ENCODE peak calls at places on chromosomes 6 and 20, in five cellular contexts. Y is IMR-90; D is uterus; V is CD8-positive, alpha-beta T cell; H is substantia nigra. F is an unnamed sample.

GRCh38 chr6:122730775-122731386 is 48.6 kb upstream of the FABP7 start:
- DNase-seq in Y (peak; percentile 54), D (no peak), V (no peak), H (no peak), F (no peak)

GRCh38 chr6:16163066-16163465 is 34.2 kb downstream of the MYLIP start:
- DNase-seq in Y (no peak), D (no peak), V (no peak), H (no peak), F (no peak)

GRCh38 chr6:146587448-146587847 is 11.3 kb upstream of the ADGB start:
- DNase-seq in Y (no peak), D (no peak), V (no peak), H (no peak), F (no peak)

GRCh38 chr6:38524436-38525145 is 115.1 kb downstream of the BTBD9 start:
- DNase-seq in Y (peak; percentile 52), D (no peak), V (no peak), H (no peak), F (no peak)

GRCh38 chr6:45112711-45113110 is 215.4 kb upstream of the RUNX2 start:
- DNase-seq in Y (no peak), D (no peak), V (no peak), H (no peak), F (no peak)

GRCh38 chr6:7241709-7242645 is 71.0 kb downstream of the SSR1 start:
- DNase-seq in Y (peak; percentile 48), D (no peak), V (no peak), H (no peak), F (no peak)

GRCh38 chr6:75167426-75167825 is 38.4 kb downstream of the COL12A1 start:
- DNase-seq in Y (no peak), D (no peak), V (no peak), H (no peak), F (no peak)

GRCh38 chr6:124947821-124948451 is 14.3 kb upstream of the RNF217 start:
- DNase-seq in Y (peak; percentile 54), D (no peak), V (no peak), H (no peak), F (no peak)

GRCh38 chr6:15137086-15137485 is 108.8 kb upstream of the JARID2 start:
- DNase-seq in Y (no peak), D (no peak), V (no peak), H (no peak), F (no peak)

DNA sequence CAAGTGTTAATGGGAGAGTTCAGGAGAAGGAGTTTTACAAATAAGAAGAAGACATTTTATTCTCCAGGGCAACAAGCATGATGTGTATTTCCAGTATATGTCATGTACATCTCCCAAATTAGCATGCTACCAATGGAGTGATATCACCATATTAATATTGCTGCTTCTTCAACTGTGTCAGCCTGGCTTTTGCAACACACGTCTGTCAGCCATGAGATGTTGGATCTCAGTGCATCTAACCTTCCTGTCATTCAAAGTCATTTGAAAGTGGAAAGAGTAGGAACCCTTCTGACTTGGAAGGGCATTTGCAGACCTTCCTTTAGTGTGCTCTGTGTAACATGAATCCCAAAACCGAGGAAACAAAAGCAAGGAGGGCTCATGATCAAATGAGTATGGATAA is 284.1 kb downstream of the ZNF217 start:
- DNase-seq in Y (no peak), D (no peak), V (no peak), H (no peak), F (no peak)
- H3K27ac ChIP-seq in Y (no peak overlapping the region), D (no peak overlapping the region), V (no peak overlapping the region), H (no peak overlapping the region), F (no peak overlapping the region)

DNA sequence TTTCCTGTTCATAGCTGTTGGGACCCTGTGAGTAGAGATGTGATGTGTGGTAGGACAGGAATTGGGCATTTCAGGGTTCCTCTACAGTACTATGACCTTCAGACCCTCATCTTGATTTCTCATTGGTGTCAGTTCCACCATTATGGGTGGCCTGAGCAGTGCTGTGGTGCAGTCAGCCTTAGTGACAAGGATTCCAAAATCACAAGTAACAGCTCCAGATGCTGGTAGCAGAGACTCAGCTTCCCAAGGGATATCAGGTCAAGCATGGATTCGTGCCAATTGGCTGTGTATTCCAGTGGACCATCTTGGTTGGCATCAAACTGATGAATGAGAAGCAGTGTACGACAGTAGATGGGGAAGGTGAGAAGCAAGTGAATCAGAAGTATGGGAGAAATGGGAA is 3.8 kb downstream of the SMIM26 start:
- DNase-seq in Y (no peak), D (no peak), V (no peak), H (no peak), F (no peak)
- H3K27ac ChIP-seq in Y (no peak overlapping the region), D (no peak overlapping the region), V (no peak overlapping the region), H (no peak overlapping the region), F (no peak overlapping the region)

GRCh38 chr6:12977851-12978250 is 261.3 kb downstream of the PHACTR1 start:
- DNase-seq in Y (no peak), D (no peak), V (no peak), H (no peak), F (no peak)
- H3K27ac ChIP-seq in Y (no peak overlapping the region), D (no peak overlapping the region), V (no peak overlapping the region), H (no peak overlapping the region), F (no peak overlapping the region)

GRCh38 chr20:3864518-3864917 is 17.9 kb downstream of the MAVS start:
- DNase-seq in Y (no peak), D (no peak), V (no peak), H (no peak), F (no peak)
- H3K27ac ChIP-seq in Y (no peak overlapping the region), D (no peak overlapping the region), V (no peak overlapping the region), H (no peak overlapping the region), F (no peak overlapping the region)

GRCh38 chr20:36744243-36744642 is 1.6 kb downstream of the NDRG3 start:
- DNase-seq in Y (no peak), D (no peak), V (no peak), H (no peak), F (no peak)
- H3K27ac ChIP-seq in Y (no peak overlapping the region), D (peak overlapping the region; percentile 69), V (no peak overlapping the region), H (no peak overlapping the region), F (no peak overlapping the region)